ENCODE peak calls at places on chromosomes 16 and 17, in six cellular contexts. One of them, this sample, is unnamed. For H3K9me3, the result is how much of the 10 kb centered on the place peaks cover.

GRCh38 chr17:17870292-17870691 is 33.5 kb upstream of the SREBF1 start:
- DNase-seq in SK-N-SH: no peak
- DNase-seq in A549: no peak
- DNase-seq in K562: no peak
- DNase-seq in GM12878: no peak
- DNase-seq in HepG2: no peak
- DNase-seq in this sample: no peak

GRCh38 chr17:58083491-58084316 is 485 bp downstream of the DYNLL2 start:
- DNase-seq in A549: peak
- DNase-seq in HepG2: peak
- DNase-seq in K562: peak
- DNase-seq in SK-N-SH: peak
- DNase-seq in GM12878: no peak
- DNase-seq in this sample: no peak

GRCh38 chr16:677306-678190 is 2.1 kb downstream of the RHBDL1 start:
- DNase-seq in GM12878: no peak
- DNase-seq in A549: no peak
- DNase-seq in SK-N-SH: no peak
- DNase-seq in K562: no peak
- DNase-seq in HepG2: no peak
- DNase-seq in this sample: no peak

GRCh38 chr16:81517630-81518438 is 73.2 kb downstream of the CMIP start:
- DNase-seq in A549: no peak
- DNase-seq in SK-N-SH: no peak
- DNase-seq in HepG2: no peak
- DNase-seq in K562: no peak
- DNase-seq in GM12878: no peak
- DNase-seq in this sample: no peak

GRCh38 chr17:79791354-79792123 is 5.3 kb downstream of the CBX8 start:
- DNase-seq in A549: no peak
- DNase-seq in SK-N-SH: peak
- DNase-seq in K562: no peak
- DNase-seq in GM12878: no peak
- DNase-seq in HepG2: no peak
- DNase-seq in this sample: no peak

GRCh38 chr16:28291651-28292626 is at the start of gene SBK1:
- DNase-seq in K562: peak
- DNase-seq in GM12878: peak
- DNase-seq in HepG2: peak
- DNase-seq in A549: peak
- DNase-seq in SK-N-SH: peak
- DNase-seq in this sample: no peak

GRCh38 chr16:2043296-2043979 is 4.2 kb downstream of the NTHL1 start:
- DNase-seq in GM12878: no peak
- DNase-seq in A549: no peak
- DNase-seq in K562: no peak
- DNase-seq in SK-N-SH: no peak
- DNase-seq in HepG2: no peak
- DNase-seq in this sample: no peak

GRCh38 chr17:59001158-59001814 is 105.4 kb downstream of the TRIM37 start:
- DNase-seq in K562: peak
- DNase-seq in HepG2: no peak
- DNase-seq in GM12878: peak
- DNase-seq in SK-N-SH: no peak
- DNase-seq in A549: peak
- DNase-seq in this sample: no peak

GRCh38 chr17:76074390-76075363 is at the start of gene GALR2:
- DNase-seq in GM12878: no peak
- DNase-seq in SK-N-SH: peak
- DNase-seq in K562: no peak
- DNase-seq in HepG2: no peak
- DNase-seq in A549: no peak
- DNase-seq in this sample: no peak

GRCh38 chr17:79801156-79802038 is 4.5 kb upstream of the CBX8 start:
- DNase-seq in A549: no peak
- DNase-seq in SK-N-SH: no peak
- DNase-seq in K562: no peak
- DNase-seq in HepG2: no peak
- DNase-seq in GM12878: no peak
- DNase-seq in this sample: no peak

GRCh38 chr17:72334205-72334604 is 213.4 kb downstream of the SOX9 start:
- DNase-seq in A549: peak
- DNase-seq in HepG2: no peak
- DNase-seq in SK-N-SH: no peak
- DNase-seq in K562: no peak
- DNase-seq in GM12878: no peak
- DNase-seq in this sample: no peak

GRCh38 chr16:13313351-13313750 is 412.0 kb downstream of the SHISA9 start:
- DNase-seq in GM12878: no peak
- DNase-seq in A549: no peak
- DNase-seq in K562: no peak
- DNase-seq in SK-N-SH: no peak
- DNase-seq in HepG2: no peak
- DNase-seq in this sample: no peak
- TF ChIP-seq CHD2 in GM12878: no peak
- TF ChIP-seq CHD2 in A549: no peak
- TF ChIP-seq CHD2 in K562: no peak
- TF ChIP-seq CHD2 in SK-N-SH: no peak
- TF ChIP-seq CHD2 in HepG2: no peak
- TF ChIP-seq CHD2 in this sample: no peak

DNA sequence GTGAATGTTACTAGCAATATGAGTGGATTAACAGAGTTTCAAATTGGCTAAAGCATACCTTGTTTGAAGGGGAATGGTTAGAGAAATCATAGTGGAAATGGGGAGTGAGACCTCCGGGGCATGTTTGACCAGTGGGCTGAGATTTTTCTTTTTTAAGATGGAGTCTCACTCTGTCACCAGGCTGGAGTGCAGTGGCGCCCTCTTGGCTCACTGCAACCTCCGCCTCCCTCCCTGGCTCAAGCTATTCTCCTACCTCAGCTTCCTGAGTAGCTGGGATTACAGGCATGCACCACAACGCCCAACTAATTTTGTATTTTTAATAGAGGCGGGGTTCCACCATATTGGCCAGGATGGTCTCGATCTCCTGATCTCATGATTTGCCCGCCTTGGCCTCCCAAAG is 9.6 kb downstream of the CDRT15 start:
- DNase-seq in A549: no peak
- DNase-seq in GM12878: no peak
- DNase-seq in K562: no peak
- DNase-seq in SK-N-SH: no peak
- DNase-seq in HepG2: no peak
- DNase-seq in this sample: no peak
- H3K9me3 ChIP-seq in A549: under half
- H3K9me3 ChIP-seq in GM12878: under half
- H3K9me3 ChIP-seq in K562: under half
- H3K9me3 ChIP-seq in SK-N-SH: under half
- H3K9me3 ChIP-seq in HepG2: under half
- H3K9me3 ChIP-seq in this sample: under half

GRCh38 chr16:67405336-67405735 is 10.9 kb downstream of the ZDHHC1 start:
- DNase-seq in K562: no peak
- DNase-seq in GM12878: no peak
- DNase-seq in SK-N-SH: no peak
- DNase-seq in HepG2: no peak
- DNase-seq in A549: no peak
- DNase-seq in this sample: no peak
- TF ChIP-seq USF2 in K562: no peak
- TF ChIP-seq USF2 in GM12878: no peak
- TF ChIP-seq USF2 in SK-N-SH: no peak
- TF ChIP-seq USF2 in HepG2: no peak
- TF ChIP-seq USF2 in A549: no peak
- TF ChIP-seq USF2 in this sample: no peak

GRCh38 chr17:30597776-30598288 is 120.6 kb downstream of the GOSR1 start:
- DNase-seq in GM12878: no peak
- DNase-seq in K562: no peak
- DNase-seq in A549: no peak
- DNase-seq in HepG2: peak
- DNase-seq in SK-N-SH: no peak
- DNase-seq in this sample: no peak
- TF ChIP-seq CHD2 in GM12878: no peak
- TF ChIP-seq CHD2 in K562: no peak
- TF ChIP-seq CHD2 in A549: no peak
- TF ChIP-seq CHD2 in HepG2: no peak
- TF ChIP-seq CHD2 in SK-N-SH: no peak
- TF ChIP-seq CHD2 in this sample: no peak

GRCh38 chr16:48590476-48590875 is 19.5 kb downstream of the N4BP1 start:
- DNase-seq in K562: no peak
- DNase-seq in GM12878: no peak
- DNase-seq in HepG2: no peak
- DNase-seq in SK-N-SH: no peak
- DNase-seq in A549: no peak
- DNase-seq in this sample: no peak
- H3K9me3 ChIP-seq in K562: under half
- H3K9me3 ChIP-seq in GM12878: under half
- H3K9me3 ChIP-seq in HepG2: under half
- H3K9me3 ChIP-seq in SK-N-SH: under half
- H3K9me3 ChIP-seq in A549: under half
- H3K9me3 ChIP-seq in this sample: under half

DNA sequence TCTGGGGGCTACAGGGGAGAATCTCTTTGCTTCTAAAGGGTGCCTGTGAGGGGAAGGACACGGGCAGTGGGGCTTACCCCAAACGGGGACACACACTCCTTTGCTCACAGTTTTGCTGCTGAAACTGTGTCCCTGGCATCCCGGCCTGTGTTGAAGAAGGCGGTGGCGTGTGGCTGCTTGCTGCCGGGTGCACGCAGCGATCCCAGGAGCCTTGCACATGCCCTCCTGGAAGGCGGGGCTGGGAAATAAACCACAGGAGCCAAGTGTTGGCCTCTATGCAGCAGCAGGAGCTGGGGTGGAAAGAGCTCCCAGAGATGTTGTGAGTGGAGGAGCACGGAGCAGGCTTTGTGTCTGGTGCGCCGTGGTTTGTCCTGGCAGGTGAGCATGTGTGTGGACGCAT is 131.0 kb upstream of the CIBAR2 start:
- DNase-seq in K562: no peak
- DNase-seq in A549: no peak
- DNase-seq in GM12878: no peak
- DNase-seq in SK-N-SH: no peak
- DNase-seq in HepG2: no peak
- DNase-seq in this sample: no peak
- TF ChIP-seq USF2 in K562: no peak
- TF ChIP-seq USF2 in A549: no peak
- TF ChIP-seq USF2 in GM12878: no peak
- TF ChIP-seq USF2 in SK-N-SH: no peak
- TF ChIP-seq USF2 in HepG2: no peak
- TF ChIP-seq USF2 in this sample: no peak

GRCh38 chr17:83162035-83162745 is 82.8 kb downstream of the METRNL start:
- DNase-seq in HepG2: no peak
- DNase-seq in K562: no peak
- DNase-seq in SK-N-SH: no peak
- DNase-seq in GM12878: no peak
- DNase-seq in A549: no peak
- DNase-seq in this sample: no peak
- TF ChIP-seq CHD2 in HepG2: no peak
- TF ChIP-seq CHD2 in K562: no peak
- TF ChIP-seq CHD2 in SK-N-SH: no peak
- TF ChIP-seq CHD2 in GM12878: no peak
- TF ChIP-seq CHD2 in A549: no peak
- TF ChIP-seq CHD2 in this sample: no peak

GRCh38 chr16:35626051-35626450 is 2166.6 kb downstream of the TP53TG3F start:
- DNase-seq in A549: no peak
- DNase-seq in SK-N-SH: no peak
- DNase-seq in HepG2: no peak
- DNase-seq in GM12878: no peak
- DNase-seq in K562: no peak
- DNase-seq in this sample: no peak
- H3K9me3 ChIP-seq in A549: under half
- H3K9me3 ChIP-seq in SK-N-SH: under half
- H3K9me3 ChIP-seq in HepG2: half or more
- H3K9me3 ChIP-seq in GM12878: under half
- H3K9me3 ChIP-seq in K562: under half
- H3K9me3 ChIP-seq in this sample: half or more

DNA sequence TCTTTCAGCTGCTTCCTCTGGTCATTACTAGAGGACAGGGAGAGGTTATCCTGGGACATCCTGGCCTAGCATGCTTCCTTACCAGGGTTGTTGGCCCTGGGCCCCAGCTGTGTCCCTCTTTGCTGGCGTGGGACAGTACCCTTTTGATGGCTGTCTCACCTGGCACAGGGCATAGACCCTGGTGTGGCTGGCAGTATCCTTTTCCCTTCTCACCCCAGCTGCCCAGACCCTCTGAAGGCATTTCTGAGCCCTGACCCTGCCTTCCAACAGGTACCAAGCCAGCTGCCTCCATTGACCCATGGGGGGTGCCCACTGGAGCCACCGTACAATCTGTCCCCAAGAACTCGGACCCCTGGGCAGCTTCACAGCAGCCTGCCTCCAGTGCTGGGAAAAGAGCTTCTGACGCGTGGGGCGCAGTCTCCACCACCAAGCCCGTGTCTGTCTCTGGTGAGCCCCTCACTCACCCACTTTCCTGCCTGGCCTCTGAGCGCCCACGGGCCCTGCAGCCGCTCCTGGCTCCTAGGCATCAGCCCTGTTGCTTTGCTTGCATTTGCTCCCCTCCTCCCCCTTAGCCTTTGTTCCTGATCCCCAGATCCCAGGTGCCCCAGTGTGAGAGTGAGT is 34.0 kb downstream of the B9D1 start:
- DNase-seq in GM12878: no peak
- DNase-seq in K562: no peak
- DNase-seq in HepG2: no peak
- DNase-seq in SK-N-SH: no peak
- DNase-seq in A549: no peak
- DNase-seq in this sample: no peak
- TF ChIP-seq USF2 in GM12878: no peak
- TF ChIP-seq USF2 in K562: no peak
- TF ChIP-seq USF2 in HepG2: no peak
- TF ChIP-seq USF2 in SK-N-SH: no peak
- TF ChIP-seq USF2 in A549: no peak
- TF ChIP-seq USF2 in this sample: no peak

This sample was measured in H1.